ENCODE peak calls at places on chromosome 12, in six cellular contexts. One of them, this sample, is unnamed.

GRCh38 chr12:115574831-115575230 is 702.7 kb downstream of the MED13L start:
- DNase-seq in GM12865: no peak
- DNase-seq in GM13976: no peak
- DNase-seq in type B pancreatic cell: no peak
- DNase-seq in B cell: no peak
- DNase-seq in epithelial cell of esophagus: no peak
- DNase-seq in this sample: no peak

GRCh38 chr12:59322473-59322872 is 273.4 kb upstream of the SLC16A7 start:
- DNase-seq in GM12865: no peak
- DNase-seq in GM13976: no peak
- DNase-seq in type B pancreatic cell: no peak
- DNase-seq in B cell: no peak
- DNase-seq in epithelial cell of esophagus: no peak
- DNase-seq in this sample: no peak

GRCh38 chr12:101945361-101946232 is 68.2 kb downstream of the DRAM1 start:
- DNase-seq in GM12865: no peak
- DNase-seq in GM13976: no peak
- DNase-seq in type B pancreatic cell: no peak
- DNase-seq in B cell: no peak
- DNase-seq in epithelial cell of esophagus: no peak
- DNase-seq in this sample: no peak

GRCh38 chr12:132366341-132366861 is 37.0 kb upstream of the GALNT9 start:
- DNase-seq in GM12865: no peak
- DNase-seq in GM13976: no peak
- DNase-seq in type B pancreatic cell: no peak
- DNase-seq in B cell: no peak
- DNase-seq in epithelial cell of esophagus: no peak
- DNase-seq in this sample: no peak

GRCh38 chr12:27644446-27644845 is 51.8 kb upstream of the REP15 start:
- DNase-seq in GM12865: no peak
- DNase-seq in GM13976: no peak
- DNase-seq in type B pancreatic cell: no peak
- DNase-seq in B cell: no peak
- DNase-seq in epithelial cell of esophagus: peak; percentile 47
- DNase-seq in this sample: no peak

GRCh38 chr12:116459011-116459410 is 100.2 kb upstream of the MAP1LC3B2 start:
- DNase-seq in GM12865: no peak
- DNase-seq in GM13976: peak; percentile 64
- DNase-seq in type B pancreatic cell: no peak
- DNase-seq in B cell: no peak
- DNase-seq in epithelial cell of esophagus: no peak
- DNase-seq in this sample: peak; percentile 36

GRCh38 chr12:1881301-1881700 is 37.2 kb downstream of the CACNA2D4 start:
- DNase-seq in GM12865: no peak
- DNase-seq in GM13976: peak; percentile 4
- DNase-seq in type B pancreatic cell: peak; percentile 62
- DNase-seq in B cell: no peak
- DNase-seq in epithelial cell of esophagus: no peak
- DNase-seq in this sample: no peak

GRCh38 chr12:127688901-127689428 is 578.0 kb upstream of the TMEM132C start:
- DNase-seq in GM12865: no peak
- DNase-seq in GM13976: no peak
- DNase-seq in type B pancreatic cell: no peak
- DNase-seq in B cell: no peak
- DNase-seq in epithelial cell of esophagus: no peak
- DNase-seq in this sample: no peak

GRCh38 chr12:79435742-79436141 is 255.0 kb downstream of the PAWR start:
- DNase-seq in GM12865: no peak
- DNase-seq in GM13976: no peak
- DNase-seq in type B pancreatic cell: no peak
- DNase-seq in B cell: no peak
- DNase-seq in epithelial cell of esophagus: no peak
- DNase-seq in this sample: no peak

GRCh38 chr12:41460906-41461305 is 272.8 kb downstream of the PDZRN4 start:
- DNase-seq in GM12865: no peak
- DNase-seq in GM13976: no peak
- DNase-seq in type B pancreatic cell: no peak
- DNase-seq in B cell: no peak
- DNase-seq in epithelial cell of esophagus: no peak
- DNase-seq in this sample: no peak

GRCh38 chr12:48286665-48287064 is 64.1 kb downstream of the ZNF641 start:
- DNase-seq in GM12865: peak; percentile 20
- DNase-seq in GM13976: peak; percentile 28
- DNase-seq in type B pancreatic cell: no peak
- DNase-seq in B cell: no peak
- DNase-seq in epithelial cell of esophagus: no peak
- DNase-seq in this sample: no peak

GRCh38 chr12:5592313-5592712 is 160.4 kb downstream of the NTF3 start:
- DNase-seq in GM12865: no peak
- DNase-seq in GM13976: no peak
- DNase-seq in type B pancreatic cell: no peak
- DNase-seq in B cell: no peak
- DNase-seq in epithelial cell of esophagus: no peak
- DNase-seq in this sample: no peak

GRCh38 chr12:56947633-56948535 is 9.5 kb downstream of the RDH16 start:
- DNase-seq in GM12865: peak; percentile 32
- DNase-seq in GM13976: no peak
- DNase-seq in type B pancreatic cell: no peak
- DNase-seq in B cell: no peak
- DNase-seq in epithelial cell of esophagus: no peak
- DNase-seq in this sample: no peak

GRCh38 chr12:6267007-6267721 is 43.3 kb upstream of the PLEKHG6 start:
- DNase-seq in GM12865: peak; percentile 64
- DNase-seq in GM13976: peak; percentile 65
- DNase-seq in type B pancreatic cell: no peak
- DNase-seq in B cell: no peak
- DNase-seq in epithelial cell of esophagus: peak; percentile 68
- DNase-seq in this sample: no peak

GRCh38 chr12:69534389-69534822 is 50.9 kb upstream of the CCT2 start:
- DNase-seq in GM12865: peak; percentile 57
- DNase-seq in GM13976: peak; percentile 58
- DNase-seq in type B pancreatic cell: no peak
- DNase-seq in B cell: no peak
- DNase-seq in epithelial cell of esophagus: peak; percentile 98
- DNase-seq in this sample: peak; percentile 37

DNA sequence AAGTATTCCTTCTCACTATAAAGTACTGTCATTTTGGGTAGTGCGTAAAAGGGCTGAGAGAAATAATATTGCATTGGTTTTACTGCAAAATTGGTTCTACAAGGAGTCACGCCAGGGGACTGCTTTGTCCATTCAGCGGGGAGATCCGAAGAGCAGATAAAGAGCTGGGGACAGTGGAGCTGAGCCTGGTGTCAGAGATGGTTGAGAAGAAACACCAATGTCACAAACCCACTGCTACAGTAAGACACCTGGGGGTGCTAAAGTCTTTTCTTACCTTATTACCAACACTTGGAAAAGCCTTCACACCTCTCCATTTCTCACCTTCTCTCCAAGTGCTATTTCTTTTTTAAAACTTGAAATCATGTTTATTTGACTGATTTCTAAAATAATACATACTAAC is 14.1 kb downstream of the IL31 start:
- DNase-seq in GM12865: no peak
- DNase-seq in GM13976: peak; percentile 47
- DNase-seq in type B pancreatic cell: no peak
- DNase-seq in B cell: no peak
- DNase-seq in epithelial cell of esophagus: no peak
- DNase-seq in this sample: no peak
- TF ChIP-seq CTCF in GM12865: peak; percentile 9
- TF ChIP-seq CTCF in GM13976: peak; percentile 15
- TF ChIP-seq CTCF in type B pancreatic cell: no peak
- TF ChIP-seq CTCF in B cell: no peak
- TF ChIP-seq CTCF in epithelial cell of esophagus: no peak
- TF ChIP-seq CTCF in this sample: no peak

GRCh38 chr12:52243774-52244614 is 11.0 kb downstream of the KRT7 start:
- DNase-seq in GM12865: peak; percentile 90
- DNase-seq in GM13976: peak; percentile 93
- DNase-seq in type B pancreatic cell: no peak
- DNase-seq in B cell: peak; percentile 37
- DNase-seq in epithelial cell of esophagus: peak; percentile 95
- DNase-seq in this sample: peak; percentile 90
- TF ChIP-seq CTCF in GM12865: no peak
- TF ChIP-seq CTCF in GM13976: no peak
- TF ChIP-seq CTCF in type B pancreatic cell: no peak
- TF ChIP-seq CTCF in B cell: no peak
- TF ChIP-seq CTCF in epithelial cell of esophagus: no peak
- TF ChIP-seq CTCF in this sample: peak; percentile 14

DNA sequence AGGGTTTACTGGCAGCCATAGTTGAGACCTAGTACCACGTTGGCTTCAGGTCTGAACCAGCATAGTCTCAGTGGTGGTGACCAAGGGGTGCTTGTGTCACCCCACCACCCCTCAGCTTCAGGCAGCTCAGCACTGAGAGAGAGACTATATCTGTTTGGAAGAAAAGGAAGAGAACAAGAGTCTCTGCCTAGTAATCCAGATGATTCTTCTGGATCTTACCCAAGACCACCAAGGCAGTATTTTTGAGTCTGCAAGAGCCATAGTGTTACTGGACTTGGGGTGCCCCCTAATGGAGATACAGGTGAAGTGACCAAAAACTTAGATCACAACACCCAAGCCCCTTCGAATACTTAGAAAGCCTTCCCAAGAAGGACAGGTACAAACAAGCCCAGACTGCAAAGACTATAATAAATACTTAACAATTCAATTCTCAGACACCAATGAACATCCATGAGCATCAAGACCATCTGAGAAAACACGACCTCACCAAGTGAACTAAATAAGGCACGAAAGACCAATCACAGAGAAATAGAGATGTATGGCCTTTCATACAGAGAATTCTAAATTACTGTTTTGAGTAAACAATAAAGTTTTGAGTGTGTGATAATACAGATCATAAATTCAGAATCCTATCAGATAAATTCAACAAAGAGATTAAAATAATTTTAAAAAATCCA is 107.0 kb downstream of the HELB start:
- DNase-seq in GM12865: peak; percentile 66
- DNase-seq in GM13976: no peak
- DNase-seq in type B pancreatic cell: no peak
- DNase-seq in B cell: no peak
- DNase-seq in epithelial cell of esophagus: peak; percentile 56
- DNase-seq in this sample: no peak
- TF ChIP-seq CTCF in GM12865: peak; percentile 70
- TF ChIP-seq CTCF in GM13976: peak; percentile 17
- TF ChIP-seq CTCF in type B pancreatic cell: peak; percentile 74
- TF ChIP-seq CTCF in B cell: peak; percentile 71
- TF ChIP-seq CTCF in epithelial cell of esophagus: peak; percentile 76
- TF ChIP-seq CTCF in this sample: no peak

GRCh38 chr12:12986775-12987332 is 13.2 kb downstream of the HEBP1 start:
- DNase-seq in GM12865: no peak
- DNase-seq in GM13976: no peak
- DNase-seq in type B pancreatic cell: no peak
- DNase-seq in B cell: no peak
- DNase-seq in epithelial cell of esophagus: no peak
- DNase-seq in this sample: no peak

GRCh38 chr12:12979731-12980259 is 20.3 kb downstream of the HEBP1 start:
- DNase-seq in GM12865: no peak
- DNase-seq in GM13976: no peak
- DNase-seq in type B pancreatic cell: no peak
- DNase-seq in B cell: no peak
- DNase-seq in epithelial cell of esophagus: peak; percentile 64
- DNase-seq in this sample: no peak

GRCh38 chr12:12985817-12986408 is 14.2 kb downstream of the HEBP1 start:
- DNase-seq in GM12865: peak; percentile 22
- DNase-seq in GM13976: no peak
- DNase-seq in type B pancreatic cell: no peak
- DNase-seq in B cell: no peak
- DNase-seq in epithelial cell of esophagus: peak; percentile 47
- DNase-seq in this sample: no peak

GRCh38 chr12:12984119-12984518 is 15.9 kb downstream of the HEBP1 start:
- DNase-seq in GM12865: no peak
- DNase-seq in GM13976: no peak
- DNase-seq in type B pancreatic cell: no peak
- DNase-seq in B cell: no peak
- DNase-seq in epithelial cell of esophagus: no peak
- DNase-seq in this sample: no peak

DNA sequence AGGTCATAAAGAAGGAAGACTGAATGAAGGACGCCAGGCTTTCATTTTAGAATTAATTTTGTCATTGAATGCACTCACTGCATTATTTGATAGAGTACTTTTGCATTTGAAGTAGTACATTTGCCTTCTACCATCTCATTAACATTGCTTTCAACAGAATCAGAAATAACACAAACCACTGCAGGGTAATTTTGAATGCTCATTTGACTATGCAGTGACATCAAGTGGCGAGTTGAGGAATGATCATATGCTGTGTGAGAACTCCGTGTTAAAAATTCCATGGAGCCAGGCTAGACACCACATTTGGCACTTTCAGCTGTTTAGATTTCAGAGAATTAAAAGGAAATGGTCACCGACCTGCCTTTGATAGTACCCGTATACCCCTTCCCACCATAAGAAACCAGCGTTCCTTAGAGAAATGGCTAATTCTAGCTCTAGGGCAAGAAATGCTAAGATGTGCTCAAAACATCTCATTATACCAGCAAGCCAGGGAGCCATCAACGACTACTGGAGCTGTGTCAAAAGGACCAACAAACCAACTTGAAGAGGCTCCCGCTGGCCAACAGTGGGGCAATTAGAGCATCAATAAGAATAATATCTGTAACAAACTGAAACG is 16.5 kb downstream of the HEBP1 start:
- DNase-seq in GM12865: peak; percentile 33
- DNase-seq in GM13976: no peak
- DNase-seq in type B pancreatic cell: no peak
- DNase-seq in B cell: no peak
- DNase-seq in epithelial cell of esophagus: peak; percentile 63
- DNase-seq in this sample: no peak
- TF ChIP-seq CTCF in GM12865: peak; percentile 40
- TF ChIP-seq CTCF in GM13976: peak; percentile 24
- TF ChIP-seq CTCF in type B pancreatic cell: peak; percentile 71
- TF ChIP-seq CTCF in B cell: peak; percentile 21
- TF ChIP-seq CTCF in epithelial cell of esophagus: peak; percentile 78
- TF ChIP-seq CTCF in this sample: no peak

This sample was measured in GM20000.